ENCODE peak calls at places on chromosomes 7 and 10, in six cellular contexts. One of them, this sample, is unnamed.
A peak's percentile ranks its signal among the peaks of the same experiment; 100 is the strongest.

GRCh38 chr10:13809447-13809846 is 222.7 kb downstream of the PRPF18 start:
- DNase-seq in HCT116: no peak
- DNase-seq in K562: no peak
- DNase-seq in GM12878: no peak
- DNase-seq in H1: peak; percentile 80
- DNase-seq in HepG2: no peak
- DNase-seq in this sample: peak; percentile 75

GRCh38 chr7:118288098-118288497 is 63.6 kb downstream of the ANKRD7 start:
- DNase-seq in HCT116: no peak
- DNase-seq in K562: no peak
- DNase-seq in GM12878: peak; percentile 5
- DNase-seq in H1: no peak
- DNase-seq in HepG2: no peak
- DNase-seq in this sample: no peak

GRCh38 chr10:114596793-114597192 is 61.3 kb downstream of the ABLIM1 start:
- DNase-seq in HCT116: no peak
- DNase-seq in K562: no peak
- DNase-seq in GM12878: no peak
- DNase-seq in H1: no peak
- DNase-seq in HepG2: no peak
- DNase-seq in this sample: no peak

GRCh38 chr7:151104411-151105235 is 18.3 kb downstream of the AGAP3 start:
- DNase-seq in HCT116: no peak
- DNase-seq in K562: no peak
- DNase-seq in GM12878: no peak
- DNase-seq in H1: peak; percentile 67
- DNase-seq in HepG2: no peak
- DNase-seq in this sample: no peak

GRCh38 chr7:75533926-75534325 is 41.8 kb downstream of the SPDYE5 start:
- DNase-seq in HCT116: no peak
- DNase-seq in K562: peak; percentile 3
- DNase-seq in GM12878: no peak
- DNase-seq in H1: peak; percentile 29
- DNase-seq in HepG2: no peak
- DNase-seq in this sample: no peak

GRCh38 chr10:70321233-70321632 is 37.4 kb upstream of the NPFFR1 start:
- DNase-seq in HCT116: no peak
- DNase-seq in K562: no peak
- DNase-seq in GM12878: no peak
- DNase-seq in H1: no peak
- DNase-seq in HepG2: no peak
- DNase-seq in this sample: no peak

GRCh38 chr10:92849234-92849525 is 860 bp downstream of the EXOC6 start:
- DNase-seq in HCT116: no peak
- DNase-seq in K562: no peak
- DNase-seq in GM12878: no peak
- DNase-seq in H1: no peak
- DNase-seq in HepG2: no peak
- DNase-seq in this sample: no peak

GRCh38 chr10:75358835-75359421 is 42.6 kb downstream of the ZNF503 start:
- DNase-seq in HCT116: no peak
- DNase-seq in K562: no peak
- DNase-seq in GM12878: no peak
- DNase-seq in H1: no peak
- DNase-seq in HepG2: no peak
- DNase-seq in this sample: no peak

DNA sequence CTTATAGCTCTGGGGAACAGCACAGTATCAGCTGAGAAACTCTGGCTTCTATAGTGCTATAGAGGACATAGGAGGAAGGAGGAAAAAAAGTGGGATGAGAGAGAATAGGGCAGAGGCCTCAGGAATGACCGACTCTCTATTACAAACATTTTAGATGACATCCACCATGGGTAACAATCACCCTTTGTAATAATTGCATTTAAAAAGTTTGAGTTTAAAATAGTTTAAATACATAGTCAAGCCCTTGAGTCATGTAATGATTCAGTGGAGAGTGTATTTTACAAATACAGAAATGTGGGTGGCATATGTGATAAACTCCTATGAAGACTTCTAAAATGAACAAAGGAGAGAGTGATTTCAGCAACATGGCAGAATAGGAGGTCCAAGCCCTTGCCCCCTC is 568.8 kb upstream of the SORCS1 start:
- DNase-seq in HCT116: no peak
- DNase-seq in K562: no peak
- DNase-seq in GM12878: no peak
- DNase-seq in H1: no peak
- DNase-seq in HepG2: no peak
- DNase-seq in this sample: no peak
- TF ChIP-seq ZNF274 in HCT116: no peak
- TF ChIP-seq ZNF274 in K562: no peak
- TF ChIP-seq ZNF274 in GM12878: no peak
- TF ChIP-seq ZNF274 in H1: no peak
- TF ChIP-seq ZNF274 in HepG2: no peak
- TF ChIP-seq ZNF274 in this sample: no peak

GRCh38 chr10:58512470-58513188 is at the start of gene BICC1:
- DNase-seq in HCT116: no peak
- DNase-seq in K562: no peak
- DNase-seq in GM12878: no peak
- DNase-seq in H1: no peak
- DNase-seq in HepG2: no peak
- DNase-seq in this sample: no peak
- H3K9ac ChIP-seq in HCT116: no peak within 1 kb of the TSS
- H3K9ac ChIP-seq in K562: no peak within 1 kb of the TSS
- H3K9ac ChIP-seq in GM12878: no peak within 1 kb of the TSS
- H3K9ac ChIP-seq in H1: no peak within 1 kb of the TSS
- H3K9ac ChIP-seq in HepG2: peak within 1 kb of the TSS; percentile 75
- H3K9ac ChIP-seq in this sample: peak within 1 kb of the TSS; percentile 85

GRCh38 chr10:37654466-37654865 is 202.9 kb downstream of the ZNF248 start:
- DNase-seq in HCT116: no peak
- DNase-seq in K562: no peak
- DNase-seq in GM12878: no peak
- DNase-seq in H1: no peak
- DNase-seq in HepG2: no peak
- DNase-seq in this sample: peak; percentile 15
- H3K9me3 ChIP-seq in HCT116: peaks cover 6% of the 10 kb centered on the region
- H3K9me3 ChIP-seq in K562: no peaks in the 10 kb centered on the region
- H3K9me3 ChIP-seq in GM12878: no peaks in the 10 kb centered on the region
- H3K9me3 ChIP-seq in H1: peaks cover 57% of the 10 kb centered on the region
- H3K9me3 ChIP-seq in HepG2: no peaks in the 10 kb centered on the region
- H3K9me3 ChIP-seq in this sample: no peaks in the 10 kb centered on the region

DNA sequence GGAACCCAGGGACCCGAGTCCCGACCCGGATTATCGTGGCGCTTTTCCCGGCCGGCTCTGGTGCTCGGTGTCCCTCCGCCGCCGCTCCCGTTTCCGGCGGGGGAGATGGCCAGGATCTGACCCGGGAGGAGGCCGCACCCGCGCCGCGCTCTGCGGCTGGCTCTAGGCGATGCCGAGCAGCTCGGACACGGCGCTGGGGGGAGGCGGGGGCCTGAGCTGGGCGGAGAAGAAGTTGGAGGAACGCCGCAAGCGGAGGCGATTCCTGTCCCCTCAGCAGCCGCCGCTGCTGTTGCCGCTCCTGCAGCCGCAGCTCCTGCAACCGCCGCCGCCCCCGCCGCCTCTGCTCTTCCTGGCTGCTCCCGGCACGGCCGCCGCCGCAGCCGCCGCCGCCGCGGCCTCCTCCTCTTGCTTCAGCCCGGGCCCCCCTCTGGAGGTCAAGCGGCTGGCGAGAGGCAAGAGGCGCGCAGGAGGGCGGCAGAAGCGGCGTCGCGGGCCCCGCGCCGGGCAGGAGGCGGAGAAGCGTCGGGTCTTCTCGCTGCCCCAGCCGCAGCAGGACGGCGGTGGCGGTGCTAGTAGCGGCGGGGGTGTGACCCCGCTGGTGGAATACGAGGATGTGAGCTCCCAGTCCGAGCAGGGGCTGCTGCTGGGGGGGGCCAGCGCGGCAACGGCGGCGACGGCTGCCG is 558 bp downstream of the CDK13 start:
- DNase-seq in HCT116: no peak
- DNase-seq in K562: peak; percentile 39
- DNase-seq in GM12878: no peak
- DNase-seq in H1: peak; percentile 65
- DNase-seq in HepG2: no peak
- DNase-seq in this sample: peak; percentile 28
- TF ChIP-seq ZNF274 in HCT116: no peak
- TF ChIP-seq ZNF274 in K562: no peak
- TF ChIP-seq ZNF274 in GM12878: no peak
- TF ChIP-seq ZNF274 in H1: no peak
- TF ChIP-seq ZNF274 in HepG2: peak; percentile 67
- TF ChIP-seq ZNF274 in this sample: no peak

DNA sequence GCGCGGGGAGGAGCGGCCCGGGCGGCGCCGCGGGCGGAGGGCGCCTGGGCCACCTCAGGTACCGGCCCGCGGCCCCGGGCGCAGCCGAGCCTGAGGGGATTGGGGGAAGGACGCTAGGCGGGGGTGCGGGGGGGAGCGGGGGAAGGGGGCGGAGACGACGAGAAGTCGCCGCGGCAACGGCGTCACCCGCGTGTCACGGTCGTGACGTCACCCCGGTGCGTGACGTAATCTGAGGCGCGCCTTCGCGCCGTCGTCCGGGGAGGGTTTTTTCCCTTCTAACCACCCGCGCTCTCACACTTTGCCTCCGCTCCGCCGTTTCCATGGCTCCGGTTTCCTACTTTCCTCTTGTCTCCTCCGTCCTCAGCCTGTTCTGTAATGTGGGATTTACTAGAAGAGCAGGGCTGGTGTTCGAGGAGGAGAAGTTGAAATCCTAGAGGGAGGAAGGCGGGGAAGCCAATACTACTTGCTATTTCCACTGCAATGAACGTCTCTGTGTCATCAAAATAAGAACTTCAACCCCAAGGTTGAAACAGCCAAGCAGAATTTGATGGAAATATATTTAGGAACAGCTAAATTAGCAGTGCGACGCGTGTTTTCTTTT is at the start of gene BRAF:
- DNase-seq in HCT116: peak; percentile 80
- DNase-seq in K562: peak; percentile 98
- DNase-seq in GM12878: peak; percentile 62
- DNase-seq in H1: peak; percentile 98
- DNase-seq in HepG2: peak; percentile 23
- DNase-seq in this sample: peak; percentile 78
- H3K9ac ChIP-seq in HCT116: peak within 1 kb of the TSS; percentile 88
- H3K9ac ChIP-seq in K562: peak within 1 kb of the TSS; percentile 91
- H3K9ac ChIP-seq in GM12878: peak within 1 kb of the TSS; percentile 97
- H3K9ac ChIP-seq in H1: peak within 1 kb of the TSS; percentile 88
- H3K9ac ChIP-seq in HepG2: peak within 1 kb of the TSS; percentile 92
- H3K9ac ChIP-seq in this sample: peak within 1 kb of the TSS; percentile 82

DNA sequence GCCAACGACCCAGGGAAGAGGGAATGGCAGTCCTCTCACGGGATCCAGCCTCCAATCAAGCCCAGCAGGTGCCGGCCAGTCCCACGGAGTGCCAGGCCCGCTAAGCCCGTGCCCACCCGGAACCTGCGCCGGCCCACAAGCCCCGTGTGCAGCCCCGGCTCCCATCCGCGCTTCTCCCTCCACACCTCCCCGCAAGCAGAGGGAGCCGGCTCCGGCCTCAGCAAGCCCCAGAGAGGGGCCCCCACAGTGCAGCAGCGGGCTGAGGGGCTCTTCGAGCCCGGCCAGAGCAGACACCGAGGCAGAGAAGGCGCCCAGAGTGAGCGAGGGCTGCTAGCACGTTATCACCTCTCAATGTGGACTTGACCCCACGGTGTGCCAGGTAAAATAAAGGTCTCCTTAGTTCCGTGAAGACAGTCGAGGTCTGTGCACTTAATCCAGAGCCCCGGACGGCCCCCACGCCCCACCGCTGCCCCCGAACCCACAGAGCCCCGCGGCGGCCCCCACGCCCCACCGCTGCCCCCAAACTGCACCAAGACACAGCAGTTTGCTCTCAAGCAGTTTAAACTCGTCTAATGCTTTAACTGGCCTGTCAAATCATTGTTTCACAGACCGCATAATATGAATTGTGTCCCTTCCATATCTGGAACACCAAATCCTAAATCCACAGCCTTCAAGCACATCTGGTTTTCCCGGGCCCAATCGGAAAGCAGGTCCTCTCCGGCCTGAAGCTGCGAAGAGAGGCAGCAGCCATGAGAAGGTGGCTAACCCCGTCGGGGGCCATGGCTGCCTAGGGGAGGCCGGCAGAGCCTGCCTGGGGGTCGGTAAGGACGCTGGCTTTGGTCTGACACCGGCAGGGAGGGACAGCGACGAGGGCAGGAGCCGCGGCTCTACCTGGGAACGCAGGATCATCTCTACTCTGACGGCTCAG is 307.8 kb downstream of the PTPRN2 start:
- DNase-seq in HCT116: no peak
- DNase-seq in K562: no peak
- DNase-seq in GM12878: no peak
- DNase-seq in H1: no peak
- DNase-seq in HepG2: no peak
- DNase-seq in this sample: no peak
- H3K9me3 ChIP-seq in HCT116: no peaks in the 10 kb centered on the region
- H3K9me3 ChIP-seq in K562: no peaks in the 10 kb centered on the region
- H3K9me3 ChIP-seq in GM12878: peaks cover 1% of the 10 kb centered on the region
- H3K9me3 ChIP-seq in H1: peaks cover 67% of the 10 kb centered on the region
- H3K9me3 ChIP-seq in HepG2: no peaks in the 10 kb centered on the region
- H3K9me3 ChIP-seq in this sample: no peaks in the 10 kb centered on the region

DNA sequence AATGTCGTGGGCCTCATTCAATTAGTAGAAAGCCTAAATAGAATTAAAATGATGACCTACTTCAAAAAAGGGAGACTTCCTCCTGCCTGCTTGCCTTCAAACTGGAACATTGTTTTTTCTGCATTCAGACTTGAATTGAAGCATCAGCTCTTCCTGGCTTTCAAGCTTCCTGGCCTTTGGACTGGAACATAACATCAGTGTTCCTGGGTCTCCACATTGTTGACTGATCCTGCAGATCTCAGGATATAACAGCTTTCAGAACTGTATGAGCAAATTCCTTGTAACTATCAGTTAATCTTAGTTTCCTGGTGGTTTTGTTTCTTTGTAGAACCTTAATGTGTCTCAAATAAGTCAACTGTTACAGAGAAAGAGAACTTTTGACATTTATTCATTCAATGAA is 18.6 kb downstream of the MAGI2 start:
- DNase-seq in HCT116: no peak
- DNase-seq in K562: no peak
- DNase-seq in GM12878: no peak
- DNase-seq in H1: no peak
- DNase-seq in HepG2: peak; percentile 88
- DNase-seq in this sample: no peak
- TF ChIP-seq ZNF274 in HCT116: no peak
- TF ChIP-seq ZNF274 in K562: no peak
- TF ChIP-seq ZNF274 in GM12878: no peak
- TF ChIP-seq ZNF274 in H1: no peak
- TF ChIP-seq ZNF274 in HepG2: no peak
- TF ChIP-seq ZNF274 in this sample: no peak

GRCh38 chr7:20787658-20788057 is 972 bp upstream of the SP8 start:
- DNase-seq in HCT116: no peak
- DNase-seq in K562: no peak
- DNase-seq in GM12878: no peak
- DNase-seq in H1: no peak
- DNase-seq in HepG2: no peak
- DNase-seq in this sample: no peak

GRCh38 chr7:20786049-20786412 is 655 bp downstream of the SP8 start:
- DNase-seq in HCT116: no peak
- DNase-seq in K562: no peak
- DNase-seq in GM12878: no peak
- DNase-seq in H1: no peak
- DNase-seq in HepG2: no peak
- DNase-seq in this sample: no peak

GRCh38 chr7:20786779-20787651 is at the start of gene SP8:
- DNase-seq in HCT116: no peak
- DNase-seq in K562: peak; percentile 89
- DNase-seq in GM12878: no peak
- DNase-seq in H1: peak; percentile 88
- DNase-seq in HepG2: peak; percentile 31
- DNase-seq in this sample: no peak

GRCh38 chr7:20785211-20786048 is 1.3 kb downstream of the SP8 start:
- DNase-seq in HCT116: no peak
- DNase-seq in K562: no peak
- DNase-seq in GM12878: no peak
- DNase-seq in H1: peak; percentile 68
- DNase-seq in HepG2: no peak
- DNase-seq in this sample: no peak

GRCh38 chr7:20786421-20786778 is 286 bp downstream of the SP8 start:
- DNase-seq in HCT116: no peak
- DNase-seq in K562: no peak
- DNase-seq in GM12878: no peak
- DNase-seq in H1: no peak
- DNase-seq in HepG2: no peak
- DNase-seq in this sample: no peak
- H3K9ac ChIP-seq in HCT116: peak overlapping the region; percentile 23
- H3K9ac ChIP-seq in K562: peak overlapping the region; percentile 52
- H3K9ac ChIP-seq in GM12878: no peak overlapping the region
- H3K9ac ChIP-seq in H1: no peak overlapping the region
- H3K9ac ChIP-seq in HepG2: no peak overlapping the region
- H3K9ac ChIP-seq in this sample: peak overlapping the region; percentile 42